ENCODE peak calls at places on chromosomes 4 and X, in six cellular contexts. E is psoas muscle, G is pancreas, X is RWPE2, F is thoracic aorta, N is foreskin keratinocyte. C is an unnamed sample.

GRCh38 chr4:17957689-17958088 is 63.9 kb downstream of the LCORL start:
- ATAC-seq in E (no peak), N (peak; percentile 53), X (no peak), F (no peak), G (no peak), C (no peak)

GRCh38 chrX:53233536-53233935 is 8.5 kb upstream of the KDM5C start:
- ATAC-seq in G (no peak), E (no peak), F (no peak), N (no peak), X (no peak), C (no peak)

GRCh38 chrX:270848-271367 is 10.3 kb upstream of the PLCXD1 start:
- ATAC-seq in F (no peak), E (no peak), N (no peak), G (no peak), X (no peak), C (no peak)

GRCh38 chr4:2893772-2894171 is 50.1 kb downstream of the ADD1 start:
- ATAC-seq in E (no peak), G (no peak), F (no peak), X (no peak), N (no peak), C (no peak)

GRCh38 chr4:74615411-74615810 is 170.5 kb downstream of the AREG start:
- ATAC-seq in F (no peak), E (no peak), G (no peak), N (no peak), X (no peak), C (no peak)

GRCh38 chrX:19677121-19677520 is 161.8 kb upstream of the MAP3K15 start:
- ATAC-seq in F (no peak), X (peak; percentile 81), N (peak; percentile 88), G (no peak), E (no peak), C (no peak)

GRCh38 chrX:116204947-116205346 is 34.4 kb downstream of the AGTR2 start:
- ATAC-seq in X (no peak), G (no peak), F (no peak), E (no peak), N (no peak), C (no peak)

GRCh38 chr4:122658818-122659295 is 38.0 kb upstream of the IL21 start:
- ATAC-seq in F (no peak), N (no peak), G (no peak), X (no peak), E (no peak), C (no peak)

GRCh38 chr4:146368209-146368608 is 153.5 kb downstream of the SLC10A7 start:
- ATAC-seq in F (no peak), N (no peak), G (no peak), X (no peak), E (peak; percentile 49), C (no peak)

GRCh38 chr4:148747721-148748268 is 305.6 kb upstream of the NR3C2 start:
- ATAC-seq in G (no peak), F (no peak), N (no peak), E (no peak), X (no peak), C (no peak)

GRCh38 chr4:25489221-25489797 is 112.2 kb downstream of the ANAPC4 start:
- ATAC-seq in F (no peak), E (no peak), N (no peak), X (no peak), G (no peak), C (no peak)

GRCh38 chrX:9729161-9729885 is 36.3 kb downstream of the GPR143 start:
- ATAC-seq in N (no peak), E (no peak), X (no peak), G (no peak), F (no peak), C (no peak)

GRCh38 chrX:68762649-68763268 is 66.1 kb upstream of the EFNB1 start:
- ATAC-seq in F (no peak), N (no peak), E (no peak), X (no peak), G (no peak), C (peak; percentile 74)

GRCh38 chr4:99834569-99834968 is 17.9 kb downstream of the DAPP1 start:
- ATAC-seq in N (no peak), G (no peak), F (no peak), E (no peak), X (no peak), C (no peak)

GRCh38 chr4:6530301-6530700 is 44.7 kb upstream of the MAN2B2 start:
- ATAC-seq in N (no peak), E (no peak), X (no peak), F (no peak), G (no peak), C (no peak)

GRCh38 chrX:107823042-107823441 is 2.6 kb upstream of the MID2 start:
- ATAC-seq in F (no peak), X (no peak), N (no peak), E (no peak), G (no peak), C (no peak)

GRCh38 chrX:110167952-110168451 is 149.9 kb downstream of the AMMECR1 start:
- ATAC-seq in E (peak; percentile 25), N (peak; percentile 69), X (peak; percentile 42), F (no peak), G (no peak), C (no peak)

GRCh38 chr4:54942735-54943134 is 182.7 kb downstream of the KDR start:
- ATAC-seq in E (no peak), X (no peak), G (no peak), N (no peak), F (no peak), C (no peak)

GRCh38 chrX:11328134-11328533 is 34.9 kb downstream of the AMELX start:
- ATAC-seq in N (no peak), G (no peak), E (no peak), X (no peak), F (no peak), C (no peak)

GRCh38 chr4:100420571-100420970 is 97.3 kb downstream of the EMCN start:
- ATAC-seq in F (no peak), E (peak; percentile 81), X (peak; percentile 52), N (peak; percentile 33), G (no peak), C (no peak)

GRCh38 chrX:65643786-65644111 is 23.7 kb upstream of the MSN start:
- ATAC-seq in E (no peak), X (no peak), F (peak; percentile 36), G (no peak), N (no peak), C (no peak)

GRCh38 chr4:85701881-85702321 is 227.0 kb downstream of the ARHGAP24 start:
- ATAC-seq in N (no peak), X (no peak), F (no peak), E (no peak), G (no peak), C (no peak)

GRCh38 chrX:121258545-121258944 is 211.1 kb downstream of the GLUD2 start:
- ATAC-seq in X (no peak), N (no peak), E (no peak), G (no peak), F (no peak), C (no peak)

GRCh38 chrX:150236304-150236703 is 126.8 kb upstream of the MAMLD1 start:
- ATAC-seq in F (no peak), G (no peak), X (no peak), N (no peak), E (no peak), C (no peak)

GRCh38 chr4:48015216-48015615 is 1.3 kb downstream of the CNGA1 start:
- ATAC-seq in F (no peak), E (no peak), G (no peak), N (no peak), X (no peak), C (no peak)

GRCh38 chr4:184282895-184283654 is 65.4 kb upstream of the ENPP6 start:
- ATAC-seq in E (no peak), G (no peak), F (no peak), N (no peak), X (no peak), C (no peak)

GRCh38 chr4:77710684-77711083 is 105.1 kb downstream of the CXCL13 start:
- ATAC-seq in G (peak; percentile 61), F (no peak), E (no peak), X (no peak), N (no peak), C (no peak)

GRCh38 chrX:135544338-135544948 is 24.0 kb downstream of the INTS6L start:
- ATAC-seq in G (no peak), N (no peak), E (no peak), F (no peak), X (no peak), C (no peak)

GRCh38 chrX:14932136-14932535 is 58.9 kb downstream of the MOSPD2 start:
- ATAC-seq in X (no peak), F (no peak), G (no peak), E (no peak), N (no peak), C (no peak)

GRCh38 chrX:41733939-41734338 is 10.0 kb downstream of the GPR82 start:
- ATAC-seq in G (no peak), X (no peak), E (no peak), F (no peak), N (no peak), C (no peak)

GRCh38 chrX:70998402-70999027 is 67.6 kb upstream of the SLC7A3 start:
- ATAC-seq in N (peak; percentile 69), G (no peak), E (no peak), X (peak; percentile 76), F (no peak), C (no peak)

GRCh38 chr4:32506067-32506466 is 1785.9 kb downstream of the PCDH7 start:
- ATAC-seq in F (no peak), G (no peak), N (no peak), E (no peak), X (no peak), C (no peak)

GRCh38 chr4:1593458-1593857 is 90.7 kb downstream of the FAM53A start:
- ATAC-seq in E (no peak), F (no peak), N (no peak), X (no peak), G (no peak), C (no peak)

GRCh38 chrX:39759526-39760224 is 338.1 kb downstream of the BCOR start:
- ATAC-seq in X (peak; percentile 26), F (no peak), G (peak; percentile 65), N (no peak), E (no peak), C (peak; percentile 44)
- H3K27ac ChIP-seq in X (no peak overlapping the region), F (peak overlapping the region; percentile 89), G (peak overlapping the region; percentile 83), N (no peak overlapping the region), E (peak overlapping the region; percentile 36), C (peak overlapping the region; percentile 82)

DNA sequence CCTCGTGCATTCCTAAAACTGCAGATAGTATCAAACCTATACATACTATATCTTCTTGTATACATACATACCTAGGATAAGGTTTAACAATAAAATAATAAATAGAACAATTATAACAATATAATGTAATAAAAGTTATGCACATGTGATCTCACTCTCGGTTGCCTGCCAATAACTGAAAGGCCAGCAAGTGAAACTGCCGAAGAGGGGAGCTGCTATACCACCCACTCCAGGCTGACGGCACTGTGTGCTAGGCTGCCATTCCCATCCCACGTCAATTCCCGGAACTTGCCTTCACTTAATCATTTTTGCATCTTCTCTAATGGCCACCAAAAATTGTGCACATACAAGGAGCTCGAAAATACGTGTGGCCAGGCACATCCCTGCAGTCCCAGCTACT is 451.1 kb upstream of the FAT1 start:
- ATAC-seq in G (no peak), F (no peak), N (no peak), E (no peak), X (no peak), C (no peak)
- H3K27ac ChIP-seq in G (no peak overlapping the region), F (no peak overlapping the region), N (no peak overlapping the region), E (no peak overlapping the region), X (no peak overlapping the region), C (no peak overlapping the region)

GRCh38 chr4:118754890-118755289 is 69.7 kb downstream of the METTL14 start:
- ATAC-seq in G (no peak), F (no peak), X (no peak), N (no peak), E (no peak), C (no peak)
- H3K27ac ChIP-seq in G (no peak overlapping the region), F (peak overlapping the region; percentile 70), X (no peak overlapping the region), N (no peak overlapping the region), E (peak overlapping the region; percentile 25), C (peak overlapping the region; percentile 85)

GRCh38 chrX:38006283-38006682 is at the start of gene SYTL5:
- ATAC-seq in E (no peak), N (no peak), G (peak; percentile 86), X (peak; percentile 78), F (no peak), C (no peak)
- H3K27ac ChIP-seq in E (no peak within 1 kb of the TSS), N (no peak within 1 kb of the TSS), G (peak within 1 kb of the TSS; percentile 69), X (no peak within 1 kb of the TSS), F (no peak within 1 kb of the TSS), C (no peak within 1 kb of the TSS)

C was measured in gastroesophageal sphincter.